ENCODE peak calls at places on chromosomes 2 and 18, in five cellular contexts. A, P, Q, Y and L are unnamed samples.

GRCh38 chr2:240337028-240337427 is 98.4 kb upstream of the GPC1 start:
- DNase-seq in Y (no peak), A (no peak), P (no peak), Q (no peak), L (no peak)

GRCh38 chr2:105398522-105399206 is at the start of gene FHL2:
- DNase-seq in Q (peak), A (peak), P (no peak), Y (peak), L (no peak)

GRCh38 chr2:138071720-138072719 is 107.7 kb downstream of the HNMT start:
- DNase-seq in A (peak), Q (no peak), P (peak), Y (no peak), L (peak)

GRCh38 chr2:131112477-131113027 is 7.4 kb downstream of the PLEKHB2 start:
- DNase-seq in P (no peak), A (no peak), Q (no peak), Y (no peak), L (no peak)

GRCh38 chr2:21544392-21544791 is 420.6 kb downstream of the TDRD15 start:
- DNase-seq in A (no peak), P (no peak), Y (no peak), Q (no peak), L (no peak)

GRCh38 chr2:37800176-37800835 is 124.8 kb upstream of the RMDN2 start:
- DNase-seq in Q (no peak), P (no peak), Y (no peak), A (no peak), L (no peak)

GRCh38 chr2:30368258-30368657 is 78.8 kb upstream of the LCLAT1 start:
- DNase-seq in Y (no peak), Q (no peak), P (no peak), A (no peak), L (no peak)

GRCh38 chr2:10030311-10030736 is 13.0 kb upstream of the KLF11 start:
- DNase-seq in Y (no peak), A (no peak), Q (peak), P (no peak), L (no peak)

GRCh38 chr2:8728305-8729015 is 46.6 kb downstream of the ID2 start:
- DNase-seq in P (no peak), Y (no peak), Q (no peak), A (no peak), L (no peak)

GRCh38 chr2:128689971-128690370 is 371.3 kb upstream of the HS6ST1 start:
- DNase-seq in Q (no peak), P (no peak), A (no peak), Y (no peak), L (no peak)

GRCh38 chr2:180790891-180791290 is 189.5 kb upstream of the UBE2E3 start:
- DNase-seq in P (no peak), Q (no peak), A (no peak), Y (no peak), L (no peak)

GRCh38 chr18:79465392-79465991 is 69.8 kb downstream of the NFATC1 start:
- DNase-seq in Y (peak), A (no peak), P (no peak), Q (no peak), L (no peak)

GRCh38 chr2:101032100-101032776 is 30.1 kb downstream of the RPL31 start:
- DNase-seq in P (no peak), Y (peak), A (no peak), Q (no peak), L (no peak)

GRCh38 chr2:238689871-238690672 is 157.8 kb upstream of the TWIST2 start:
- DNase-seq in Y (no peak), P (no peak), A (no peak), Q (no peak), L (no peak)